ENCODE peak calls at places on chromosomes 16 and 17, in ten cellular contexts. One of them, this sample, is unnamed.

GRCh38 chr17:68861602-68862001 is 93.6 kb downstream of the ABCA8 start:
- DNase-seq in mammary epithelial cell: no peak
- DNase-seq in uterus: no peak
- DNase-seq in thoracic aorta: no peak
- DNase-seq in right cardiac atrium: no peak
- DNase-seq in A549: no peak
- DNase-seq in breast epithelium: no peak
- DNase-seq in body of pancreas: no peak
- DNase-seq in hepatocyte: no peak
- DNase-seq in fibroblast of lung: no peak
- DNase-seq in this sample: no peak

GRCh38 chr17:43316522-43317142 is 82.2 kb upstream of the ARL4D start:
- DNase-seq in body of pancreas: peak
- DNase-seq in hepatocyte: no peak
- DNase-seq in uterus: no peak
- DNase-seq in thoracic aorta: no peak
- DNase-seq in mammary epithelial cell: peak
- DNase-seq in A549: no peak
- DNase-seq in breast epithelium: no peak
- DNase-seq in right cardiac atrium: no peak
- DNase-seq in fibroblast of lung: no peak
- DNase-seq in this sample: no peak

GRCh38 chr16:24805484-24805883 is 40.3 kb upstream of the SLC5A11 start:
- DNase-seq in thoracic aorta: no peak
- DNase-seq in hepatocyte: no peak
- DNase-seq in uterus: no peak
- DNase-seq in mammary epithelial cell: no peak
- DNase-seq in fibroblast of lung: no peak
- DNase-seq in right cardiac atrium: no peak
- DNase-seq in body of pancreas: no peak
- DNase-seq in A549: no peak
- DNase-seq in breast epithelium: no peak
- DNase-seq in this sample: no peak

GRCh38 chr16:17331071-17331521 is 139.7 kb downstream of the XYLT1 start:
- DNase-seq in breast epithelium: no peak
- DNase-seq in A549: no peak
- DNase-seq in mammary epithelial cell: no peak
- DNase-seq in thoracic aorta: peak
- DNase-seq in fibroblast of lung: peak
- DNase-seq in body of pancreas: no peak
- DNase-seq in uterus: peak
- DNase-seq in hepatocyte: no peak
- DNase-seq in right cardiac atrium: peak
- DNase-seq in this sample: no peak

GRCh38 chr16:49528035-49528434 is 154.4 kb downstream of the C16orf78 start:
- DNase-seq in A549: no peak
- DNase-seq in body of pancreas: peak
- DNase-seq in fibroblast of lung: peak
- DNase-seq in hepatocyte: peak
- DNase-seq in breast epithelium: no peak
- DNase-seq in uterus: peak
- DNase-seq in thoracic aorta: no peak
- DNase-seq in right cardiac atrium: no peak
- DNase-seq in mammary epithelial cell: no peak
- DNase-seq in this sample: no peak

GRCh38 chr17:32283745-32284207 is 18.1 kb downstream of the RHBDL3 start:
- DNase-seq in A549: no peak
- DNase-seq in breast epithelium: no peak
- DNase-seq in uterus: no peak
- DNase-seq in mammary epithelial cell: no peak
- DNase-seq in body of pancreas: no peak
- DNase-seq in right cardiac atrium: no peak
- DNase-seq in thoracic aorta: no peak
- DNase-seq in hepatocyte: no peak
- DNase-seq in fibroblast of lung: no peak
- DNase-seq in this sample: no peak

GRCh38 chr16:972316-973002 is 1.7 kb upstream of the LMF1 start:
- DNase-seq in thoracic aorta: no peak
- DNase-seq in fibroblast of lung: no peak
- DNase-seq in uterus: no peak
- DNase-seq in hepatocyte: no peak
- DNase-seq in breast epithelium: no peak
- DNase-seq in mammary epithelial cell: peak
- DNase-seq in right cardiac atrium: peak
- DNase-seq in body of pancreas: peak
- DNase-seq in A549: no peak
- DNase-seq in this sample: no peak

GRCh38 chr17:65074778-65075250 is 18.3 kb upstream of the GNA13 start:
- DNase-seq in thoracic aorta: no peak
- DNase-seq in fibroblast of lung: peak
- DNase-seq in breast epithelium: peak
- DNase-seq in hepatocyte: peak
- DNase-seq in uterus: peak
- DNase-seq in mammary epithelial cell: no peak
- DNase-seq in body of pancreas: peak
- DNase-seq in A549: peak
- DNase-seq in right cardiac atrium: peak
- DNase-seq in this sample: no peak

GRCh38 chr17:74485012-74485743 is 18.7 kb downstream of the CD300A start:
- DNase-seq in thoracic aorta: no peak
- DNase-seq in fibroblast of lung: no peak
- DNase-seq in breast epithelium: no peak
- DNase-seq in uterus: no peak
- DNase-seq in mammary epithelial cell: no peak
- DNase-seq in body of pancreas: no peak
- DNase-seq in right cardiac atrium: no peak
- DNase-seq in hepatocyte: no peak
- DNase-seq in A549: no peak
- DNase-seq in this sample: no peak

GRCh38 chr17:62573480-62574117 is 53.9 kb upstream of the MRC2 start:
- DNase-seq in mammary epithelial cell: no peak
- DNase-seq in breast epithelium: no peak
- DNase-seq in right cardiac atrium: no peak
- DNase-seq in hepatocyte: no peak
- DNase-seq in A549: no peak
- DNase-seq in body of pancreas: no peak
- DNase-seq in uterus: no peak
- DNase-seq in fibroblast of lung: no peak
- DNase-seq in thoracic aorta: no peak
- DNase-seq in this sample: no peak

GRCh38 chr16:23378256-23378655 is 74.7 kb downstream of the COG7 start:
- DNase-seq in hepatocyte: no peak
- DNase-seq in breast epithelium: no peak
- DNase-seq in right cardiac atrium: no peak
- DNase-seq in uterus: no peak
- DNase-seq in thoracic aorta: no peak
- DNase-seq in body of pancreas: no peak
- DNase-seq in mammary epithelial cell: no peak
- DNase-seq in fibroblast of lung: no peak
- DNase-seq in A549: no peak
- DNase-seq in this sample: no peak

DNA sequence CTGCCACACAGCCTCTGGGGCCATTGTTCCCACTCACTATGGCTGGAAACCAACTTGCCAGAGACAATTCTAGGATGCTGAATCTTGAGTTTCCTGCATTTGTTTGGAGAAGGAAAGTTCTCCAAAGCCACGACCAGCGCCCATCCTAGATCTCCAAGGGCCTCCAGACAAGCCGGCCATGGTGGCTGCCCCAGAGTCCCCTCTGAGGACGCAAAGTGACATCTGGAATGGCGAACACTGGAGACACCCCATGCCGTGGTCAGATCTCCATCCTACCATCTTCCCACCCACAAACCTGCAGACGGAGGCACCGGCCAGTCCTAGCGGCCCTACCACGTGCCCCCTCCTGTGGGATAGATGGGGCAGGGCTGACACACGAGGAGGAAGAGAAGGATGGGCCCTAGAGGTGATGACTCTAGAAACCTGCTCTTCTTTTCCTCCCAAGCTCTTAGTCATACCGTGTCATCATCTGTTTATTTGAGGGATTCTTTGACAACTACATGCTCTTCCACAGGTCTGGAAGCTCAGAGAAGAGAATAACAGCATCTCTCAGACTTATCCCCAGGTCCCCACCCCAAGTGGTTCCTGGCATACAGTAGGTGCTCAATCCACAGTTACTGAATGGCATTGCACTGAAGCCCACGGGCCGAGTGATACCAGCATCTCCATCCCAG is 71.3 kb downstream of the MYH11 start:
- DNase-seq in thoracic aorta: no peak
- DNase-seq in A549: no peak
- DNase-seq in right cardiac atrium: no peak
- DNase-seq in mammary epithelial cell: peak
- DNase-seq in uterus: no peak
- DNase-seq in hepatocyte: no peak
- DNase-seq in fibroblast of lung: no peak
- DNase-seq in breast epithelium: no peak
- DNase-seq in body of pancreas: no peak
- DNase-seq in this sample: no peak
- H3K27ac ChIP-seq in thoracic aorta: peak
- H3K27ac ChIP-seq in A549: no peak
- H3K27ac ChIP-seq in right cardiac atrium: no peak
- H3K27ac ChIP-seq in mammary epithelial cell: no peak
- H3K27ac ChIP-seq in uterus: peak
- H3K27ac ChIP-seq in hepatocyte: no peak
- H3K27ac ChIP-seq in fibroblast of lung: no peak
- H3K27ac ChIP-seq in breast epithelium: no peak
- H3K27ac ChIP-seq in body of pancreas: no peak
- H3K27ac ChIP-seq in this sample: no peak

DNA sequence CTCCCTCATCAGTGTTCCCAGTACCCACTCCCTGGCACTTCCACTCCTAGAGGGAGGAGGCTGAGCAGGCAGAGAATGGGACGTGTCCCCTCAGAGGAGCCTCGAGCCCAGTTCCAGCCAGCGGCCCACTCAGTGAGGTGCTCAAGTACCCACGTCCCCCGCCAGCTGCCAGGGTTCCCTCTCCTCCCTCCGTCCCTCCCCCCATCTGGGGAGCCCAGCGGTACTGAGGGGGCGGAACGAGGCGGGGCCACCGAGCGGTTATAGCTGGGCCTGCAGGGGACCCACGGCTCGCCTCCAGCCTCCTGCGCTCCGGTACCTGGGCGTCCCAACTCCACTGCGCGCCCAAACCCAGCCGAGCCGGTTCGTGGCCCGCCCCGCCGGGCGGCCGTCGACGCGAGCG is at the start of gene NPW:
- DNase-seq in uterus: no peak
- DNase-seq in A549: no peak
- DNase-seq in mammary epithelial cell: no peak
- DNase-seq in body of pancreas: no peak
- DNase-seq in right cardiac atrium: peak
- DNase-seq in hepatocyte: no peak
- DNase-seq in thoracic aorta: no peak
- DNase-seq in fibroblast of lung: no peak
- DNase-seq in breast epithelium: no peak
- DNase-seq in this sample: no peak
- H3K4me3 ChIP-seq in uterus: no peak
- H3K4me3 ChIP-seq in A549: no peak
- H3K4me3 ChIP-seq in mammary epithelial cell: no peak
- H3K4me3 ChIP-seq in body of pancreas: no peak
- H3K4me3 ChIP-seq in right cardiac atrium: no peak
- H3K4me3 ChIP-seq in hepatocyte: no peak
- H3K4me3 ChIP-seq in thoracic aorta: no peak
- H3K4me3 ChIP-seq in fibroblast of lung: no peak
- H3K4me3 ChIP-seq in breast epithelium: peak
- H3K4me3 ChIP-seq in this sample: no peak

GRCh38 chr16:2829501-2830354 is at the start of gene ZG16B:
- DNase-seq in fibroblast of lung: no peak
- DNase-seq in uterus: no peak
- DNase-seq in mammary epithelial cell: peak
- DNase-seq in body of pancreas: no peak
- DNase-seq in thoracic aorta: no peak
- DNase-seq in hepatocyte: no peak
- DNase-seq in right cardiac atrium: no peak
- DNase-seq in A549: no peak
- DNase-seq in breast epithelium: peak
- DNase-seq in this sample: no peak

GRCh38 chr16:2828521-2828840 is 1.6 kb upstream of the ZG16B start:
- DNase-seq in thoracic aorta: no peak
- DNase-seq in fibroblast of lung: no peak
- DNase-seq in A549: no peak
- DNase-seq in hepatocyte: no peak
- DNase-seq in right cardiac atrium: no peak
- DNase-seq in uterus: no peak
- DNase-seq in body of pancreas: no peak
- DNase-seq in breast epithelium: no peak
- DNase-seq in mammary epithelial cell: no peak
- DNase-seq in this sample: no peak

GRCh38 chr16:2831203-2831602 is 1.1 kb downstream of the ZG16B start:
- DNase-seq in A549: no peak
- DNase-seq in fibroblast of lung: no peak
- DNase-seq in uterus: no peak
- DNase-seq in mammary epithelial cell: no peak
- DNase-seq in right cardiac atrium: no peak
- DNase-seq in breast epithelium: no peak
- DNase-seq in body of pancreas: no peak
- DNase-seq in hepatocyte: no peak
- DNase-seq in thoracic aorta: no peak
- DNase-seq in this sample: no peak

GRCh38 chr16:2828876-2829430 is 1.1 kb upstream of the ZG16B start:
- DNase-seq in mammary epithelial cell: no peak
- DNase-seq in hepatocyte: no peak
- DNase-seq in uterus: no peak
- DNase-seq in body of pancreas: no peak
- DNase-seq in fibroblast of lung: no peak
- DNase-seq in breast epithelium: no peak
- DNase-seq in thoracic aorta: no peak
- DNase-seq in right cardiac atrium: no peak
- DNase-seq in A549: no peak
- DNase-seq in this sample: no peak

DNA sequence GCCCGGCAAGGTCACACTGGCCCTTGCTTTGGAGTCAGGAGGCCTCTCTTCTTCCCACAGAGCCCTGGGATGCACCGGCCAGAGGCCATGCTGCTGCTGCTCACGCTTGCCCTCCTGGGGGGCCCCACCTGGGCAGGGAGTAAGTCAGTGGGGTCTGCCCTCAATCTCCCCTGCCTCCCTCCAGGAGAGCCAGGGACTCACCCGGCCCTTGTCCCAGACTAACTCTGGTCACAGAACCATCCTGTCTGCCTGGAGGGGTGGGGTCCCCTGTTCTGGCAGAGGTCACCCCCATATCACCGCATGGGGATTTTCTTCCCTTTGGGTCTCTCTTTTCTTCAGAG is 222 bp downstream of the ZG16B start:
- DNase-seq in hepatocyte: no peak
- DNase-seq in A549: no peak
- DNase-seq in mammary epithelial cell: no peak
- DNase-seq in fibroblast of lung: no peak
- DNase-seq in right cardiac atrium: no peak
- DNase-seq in uterus: no peak
- DNase-seq in thoracic aorta: no peak
- DNase-seq in breast epithelium: no peak
- DNase-seq in body of pancreas: no peak
- DNase-seq in this sample: no peak
- H3K27ac ChIP-seq in hepatocyte: peak
- H3K27ac ChIP-seq in A549: peak
- H3K27ac ChIP-seq in mammary epithelial cell: no peak
- H3K27ac ChIP-seq in fibroblast of lung: no peak
- H3K27ac ChIP-seq in right cardiac atrium: no peak
- H3K27ac ChIP-seq in uterus: no peak
- H3K27ac ChIP-seq in thoracic aorta: no peak
- H3K27ac ChIP-seq in breast epithelium: peak
- H3K27ac ChIP-seq in body of pancreas: no peak
- H3K27ac ChIP-seq in this sample: no peak

GRCh38 chr17:49963277-49963625 is 5.7 kb upstream of the DLX4 start:
- DNase-seq in breast epithelium: no peak
- DNase-seq in right cardiac atrium: no peak
- DNase-seq in uterus: no peak
- DNase-seq in body of pancreas: no peak
- DNase-seq in hepatocyte: no peak
- DNase-seq in fibroblast of lung: no peak
- DNase-seq in mammary epithelial cell: no peak
- DNase-seq in A549: no peak
- DNase-seq in thoracic aorta: no peak
- DNase-seq in this sample: no peak
- H3K4me3 ChIP-seq in breast epithelium: no peak
- H3K4me3 ChIP-seq in right cardiac atrium: no peak
- H3K4me3 ChIP-seq in uterus: no peak
- H3K4me3 ChIP-seq in body of pancreas: no peak
- H3K4me3 ChIP-seq in hepatocyte: no peak
- H3K4me3 ChIP-seq in fibroblast of lung: no peak
- H3K4me3 ChIP-seq in mammary epithelial cell: no peak
- H3K4me3 ChIP-seq in A549: no peak
- H3K4me3 ChIP-seq in thoracic aorta: no peak
- H3K4me3 ChIP-seq in this sample: no peak